ENCODE peak calls at places on chromosomes 13 and 19, in nine cellular contexts. Y, W, U, T, X, C, H, M and P are unnamed samples.

GRCh38 chr19:39501340-39501739 is 2.6 kb downstream of the DLL3 start:
- DNase-seq in Y (no peak), W (no peak), U (no peak), T (no peak), X (no peak), C (no peak), H (no peak), M (no peak), P (no peak)

GRCh38 chr19:32403291-32403995 is 2.1 kb upstream of the DPY19L3 start:
- DNase-seq in Y (no peak), W (no peak), U (no peak), T (no peak), X (no peak), C (peak; percentile 27), H (no peak), M (no peak), P (no peak)

GRCh38 chr19:8161135-8161646 is 11.8 kb upstream of the FBN3 start:
- DNase-seq in Y (peak; percentile 71), W (peak; percentile 27), U (no peak), T (no peak), X (no peak), C (peak; percentile 66), H (no peak), M (no peak), P (no peak)

GRCh38 chr19:29971648-29972047 is 29.6 kb downstream of the URI1 start:
- DNase-seq in Y (no peak), W (no peak), U (no peak), T (no peak), X (no peak), C (no peak), H (no peak), M (no peak), P (no peak)

GRCh38 chr19:55341191-55342043 is 1.7 kb downstream of the KMT5C start:
- DNase-seq in Y (peak; percentile 87), W (peak; percentile 65), U (peak; percentile 79), T (peak; percentile 84), X (peak; percentile 68), C (no peak), H (peak; percentile 80), M (peak; percentile 47), P (peak; percentile 41)

GRCh38 chr19:8319807-8320520 is 1.2 kb downstream of the NDUFA7 start:
- DNase-seq in Y (no peak), W (no peak), U (no peak), T (no peak), X (no peak), C (no peak), H (no peak), M (no peak), P (no peak)

GRCh38 chr19:50420808-50421207 is 2.1 kb downstream of the SPIB start:
- DNase-seq in Y (no peak), W (no peak), U (no peak), T (no peak), X (no peak), C (no peak), H (no peak), M (no peak), P (no peak)

GRCh38 chr19:5339470-5339949 is 1.1 kb downstream of the PTPRS start:
- DNase-seq in Y (no peak), W (no peak), U (no peak), T (no peak), X (no peak), C (peak; percentile 24), H (no peak), M (no peak), P (no peak)

GRCh38 chr19:2841858-2842574 is 741 bp downstream of the ZNF555 start:
- DNase-seq in Y (no peak), W (no peak), U (no peak), T (no peak), X (peak; percentile 31), C (no peak), H (no peak), M (no peak), P (no peak)

GRCh38 chr19:43858174-43858573 is 31.1 kb downstream of the ZNF283 start:
- DNase-seq in Y (no peak), W (no peak), U (no peak), T (no peak), X (no peak), C (no peak), H (no peak), M (no peak), P (no peak)
- H3K9me3 ChIP-seq in Y (peaks cover 41% of the 10 kb centered on the region), W (peaks cover 42% of the 10 kb centered on the region), U (peaks cover 13% of the 10 kb centered on the region), T (peaks cover 98% of the 10 kb centered on the region), X (peaks cover 100% of the 10 kb centered on the region), C (peaks cover 49% of the 10 kb centered on the region), H (peaks cover 77% of the 10 kb centered on the region), M (peaks cover 84% of the 10 kb centered on the region), P (peaks cover 17% of the 10 kb centered on the region)

DNA sequence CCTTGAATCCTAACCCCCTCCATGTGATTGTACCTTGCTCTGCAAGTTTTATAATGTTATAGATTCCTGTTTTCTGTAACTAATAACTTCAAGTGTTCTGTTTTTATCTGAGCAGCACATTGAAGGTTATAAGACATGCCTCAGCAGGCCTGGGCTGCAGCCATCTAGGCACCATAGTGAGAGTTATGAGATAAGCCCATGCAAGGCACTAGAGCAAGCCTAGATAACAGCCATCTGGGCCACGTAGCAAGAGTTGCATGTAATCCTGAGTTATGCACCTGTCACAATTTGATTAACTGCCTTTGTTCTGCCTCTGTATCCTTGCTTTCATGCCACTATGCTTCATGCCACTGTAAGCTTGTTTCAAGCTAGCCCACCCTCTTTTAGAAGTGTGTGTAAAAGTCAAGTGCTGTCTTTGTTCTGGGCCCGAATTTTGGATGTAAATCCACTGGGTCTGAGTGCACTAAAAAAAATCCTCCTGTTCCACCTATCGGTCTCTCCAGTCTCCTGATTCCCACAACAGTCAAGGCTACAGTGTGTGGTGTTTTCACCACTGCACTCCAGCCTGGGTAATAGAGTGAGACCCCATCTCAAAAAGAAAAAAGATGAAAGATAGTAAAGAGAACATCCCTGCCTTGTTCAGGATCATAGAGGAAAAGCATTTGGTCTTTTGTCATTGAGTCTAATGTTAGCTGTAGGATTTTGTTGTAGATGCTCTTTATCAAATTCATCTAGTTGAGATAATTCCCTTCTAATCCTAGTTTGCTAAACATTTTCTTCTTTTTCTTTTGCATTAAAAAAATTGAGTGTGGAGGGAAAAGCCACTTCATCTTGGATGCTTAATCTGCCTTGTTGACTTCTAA is 16.1 kb upstream of the KBTBD6 start:
- DNase-seq in Y (no peak), W (no peak), U (no peak), T (no peak), X (no peak), C (no peak), H (no peak), M (no peak), P (no peak)
- H3K9me3 ChIP-seq in Y (peaks cover 39% of the 10 kb centered on the region), W (peaks cover 41% of the 10 kb centered on the region), U (peaks cover 8% of the 10 kb centered on the region), T (peaks cover 32% of the 10 kb centered on the region), X (peaks cover 56% of the 10 kb centered on the region), C (peaks cover 40% of the 10 kb centered on the region), H (peaks cover 24% of the 10 kb centered on the region), M (peaks cover 58% of the 10 kb centered on the region), P (peaks cover 27% of the 10 kb centered on the region)

GRCh38 chr19:6710273-6711077 is 10.0 kb downstream of the C3 start:
- DNase-seq in Y (no peak), W (no peak), U (no peak), T (no peak), X (no peak), C (no peak), H (no peak), M (no peak), P (no peak)

GRCh38 chr19:6711078-6711361 is 9.4 kb downstream of the C3 start:
- DNase-seq in Y (no peak), W (no peak), U (no peak), T (no peak), X (no peak), C (no peak), H (no peak), M (no peak), P (no peak)

GRCh38 chr19:6712692-6713670 is 7.5 kb downstream of the C3 start:
- DNase-seq in Y (no peak), W (no peak), U (no peak), T (no peak), X (no peak), C (no peak), H (no peak), M (no peak), P (no peak)

GRCh38 chr19:6711605-6712004 is 8.8 kb downstream of the C3 start:
- DNase-seq in Y (no peak), W (no peak), U (no peak), T (no peak), X (no peak), C (no peak), H (no peak), M (no peak), P (no peak)

DNA sequence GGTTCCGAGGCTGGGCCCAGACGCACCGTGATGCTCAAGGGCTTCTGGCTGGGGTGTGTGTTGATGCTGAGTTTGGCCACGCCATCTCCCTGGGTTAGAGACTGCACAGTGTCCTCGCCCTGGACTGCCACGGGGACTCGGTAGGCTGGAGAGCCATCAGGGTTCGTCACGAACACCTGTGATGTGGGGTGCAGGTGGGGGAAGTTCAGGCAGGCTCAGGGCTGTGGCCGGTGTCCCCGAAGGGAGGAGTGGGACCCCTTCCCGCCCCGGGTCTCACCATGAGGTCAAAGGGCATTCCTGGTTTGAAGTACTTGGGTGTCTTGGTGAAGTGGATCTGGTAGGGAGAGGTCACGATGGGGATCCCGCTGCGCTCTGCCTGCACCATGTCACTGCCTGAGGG is 8.2 kb downstream of the C3 start:
- DNase-seq in Y (no peak), W (no peak), U (no peak), T (no peak), X (no peak), C (no peak), H (no peak), M (no peak), P (no peak)
- H3K9me3 ChIP-seq in Y (no peaks in the 10 kb centered on the region), W (no peaks in the 10 kb centered on the region), U (no peaks in the 10 kb centered on the region), T (no peaks in the 10 kb centered on the region), X (no peaks in the 10 kb centered on the region), C (no peaks in the 10 kb centered on the region), H (no peaks in the 10 kb centered on the region), M (no peaks in the 10 kb centered on the region), P (no peaks in the 10 kb centered on the region)

GRCh38 chr19:47882890-47883289 is 3.2 kb downstream of the SULT2A1 start:
- DNase-seq in Y (no peak), W (no peak), U (no peak), T (no peak), X (no peak), C (no peak), H (no peak), M (no peak), P (no peak)

GRCh38 chr19:47886010-47886559 is at the start of gene SULT2A1:
- DNase-seq in Y (peak; percentile 50), W (no peak), U (no peak), T (no peak), X (no peak), C (no peak), H (no peak), M (no peak), P (no peak)

GRCh38 chr19:47890865-47891621 is 4.9 kb upstream of the SULT2A1 start:
- DNase-seq in Y (no peak), W (no peak), U (no peak), T (no peak), X (no peak), C (no peak), H (no peak), M (no peak), P (no peak)

GRCh38 chr19:47881757-47882156 is 4.4 kb downstream of the SULT2A1 start:
- DNase-seq in Y (no peak), W (no peak), U (no peak), T (no peak), X (no peak), C (no peak), H (no peak), M (no peak), P (no peak)

DNA sequence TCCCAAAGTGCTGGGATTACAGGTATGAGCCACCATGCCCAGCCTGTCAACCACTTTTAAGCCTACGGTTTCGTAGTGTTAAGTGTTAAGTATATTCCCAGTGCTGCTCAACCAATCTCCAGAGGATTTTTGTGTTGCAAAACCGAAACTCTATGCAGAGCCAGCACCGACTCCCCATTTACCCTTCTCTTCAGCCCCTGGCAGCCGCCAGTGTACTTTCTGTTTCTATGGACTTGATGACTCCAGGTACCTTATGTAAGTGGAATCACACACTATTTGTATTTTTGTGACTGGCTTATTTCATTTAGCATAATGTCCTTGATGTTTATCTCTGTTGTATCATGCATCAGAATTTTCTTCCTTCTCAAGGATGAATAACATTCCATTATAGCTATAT is 1.1 kb downstream of the SULT2A1 start:
- DNase-seq in Y (no peak), W (no peak), U (no peak), T (no peak), X (no peak), C (no peak), H (no peak), M (no peak), P (no peak)
- H3K9me3 ChIP-seq in Y (no peaks in the 10 kb centered on the region), W (no peaks in the 10 kb centered on the region), U (no peaks in the 10 kb centered on the region), T (no peaks in the 10 kb centered on the region), X (no peaks in the 10 kb centered on the region), C (no peaks in the 10 kb centered on the region), H (no peaks in the 10 kb centered on the region), M (no peaks in the 10 kb centered on the region), P (no peaks in the 10 kb centered on the region)